ENCODE peak calls at places on chromosome 10, in seven cellular contexts. One of them, this sample, is unnamed.

GRCh38 chr10:110340821-110341220 is 36.1 kb upstream of the SMNDC1 start:
- DNase-seq in GM10248: no peak
- DNase-seq in mesothelial cell of epicardium: no peak
- DNase-seq in stimulated activated CD8-positive, alpha-beta memory T cell treated with anti-CD3 and anti-CD28 coated beads, Interleukin-15, amount 100 ng/mL, for 24 hours: no peak
- DNase-seq in NCI-H2171: no peak
- DNase-seq in H7: no peak
- DNase-seq in colonic mucosa: no peak
- DNase-seq in this sample: no peak

GRCh38 chr10:61842755-61843497 is 58.6 kb upstream of the ARID5B start:
- DNase-seq in GM10248: no peak
- DNase-seq in mesothelial cell of epicardium: no peak
- DNase-seq in stimulated activated CD8-positive, alpha-beta memory T cell treated with anti-CD3 and anti-CD28 coated beads, Interleukin-15, amount 100 ng/mL, for 24 hours: no peak
- DNase-seq in NCI-H2171: no peak
- DNase-seq in H7: no peak
- DNase-seq in colonic mucosa: no peak
- DNase-seq in this sample: peak

GRCh38 chr10:90461437-90462155 is 396.2 kb downstream of the HTR7 start:
- DNase-seq in GM10248: no peak
- DNase-seq in mesothelial cell of epicardium: no peak
- DNase-seq in stimulated activated CD8-positive, alpha-beta memory T cell treated with anti-CD3 and anti-CD28 coated beads, Interleukin-15, amount 100 ng/mL, for 24 hours: no peak
- DNase-seq in NCI-H2171: no peak
- DNase-seq in H7: no peak
- DNase-seq in colonic mucosa: no peak
- DNase-seq in this sample: no peak

GRCh38 chr10:96491303-96491702 is 22.4 kb downstream of the TLL2 start:
- DNase-seq in GM10248: no peak
- DNase-seq in mesothelial cell of epicardium: no peak
- DNase-seq in stimulated activated CD8-positive, alpha-beta memory T cell treated with anti-CD3 and anti-CD28 coated beads, Interleukin-15, amount 100 ng/mL, for 24 hours: no peak
- DNase-seq in NCI-H2171: no peak
- DNase-seq in H7: peak
- DNase-seq in colonic mucosa: no peak
- DNase-seq in this sample: no peak

GRCh38 chr10:76231258-76231934 is 800.0 kb downstream of the LRMDA start:
- DNase-seq in GM10248: no peak
- DNase-seq in mesothelial cell of epicardium: no peak
- DNase-seq in stimulated activated CD8-positive, alpha-beta memory T cell treated with anti-CD3 and anti-CD28 coated beads, Interleukin-15, amount 100 ng/mL, for 24 hours: no peak
- DNase-seq in NCI-H2171: no peak
- DNase-seq in H7: peak
- DNase-seq in colonic mucosa: no peak
- DNase-seq in this sample: no peak

GRCh38 chr10:118845776-118846175 is 91.0 kb upstream of the CACUL1 start:
- DNase-seq in GM10248: no peak
- DNase-seq in mesothelial cell of epicardium: no peak
- DNase-seq in stimulated activated CD8-positive, alpha-beta memory T cell treated with anti-CD3 and anti-CD28 coated beads, Interleukin-15, amount 100 ng/mL, for 24 hours: no peak
- DNase-seq in NCI-H2171: no peak
- DNase-seq in H7: no peak
- DNase-seq in colonic mucosa: no peak
- DNase-seq in this sample: no peak

GRCh38 chr10:46520941-46521340 is 35.5 kb downstream of the GPRIN2 start:
- DNase-seq in GM10248: no peak
- DNase-seq in mesothelial cell of epicardium: peak
- DNase-seq in stimulated activated CD8-positive, alpha-beta memory T cell treated with anti-CD3 and anti-CD28 coated beads, Interleukin-15, amount 100 ng/mL, for 24 hours: no peak
- DNase-seq in NCI-H2171: peak
- DNase-seq in H7: no peak
- DNase-seq in colonic mucosa: peak
- DNase-seq in this sample: no peak

GRCh38 chr10:102635377-102635776 is 8.9 kb upstream of the TRIM8 start:
- DNase-seq in GM10248: no peak
- DNase-seq in mesothelial cell of epicardium: no peak
- DNase-seq in stimulated activated CD8-positive, alpha-beta memory T cell treated with anti-CD3 and anti-CD28 coated beads, Interleukin-15, amount 100 ng/mL, for 24 hours: no peak
- DNase-seq in NCI-H2171: no peak
- DNase-seq in H7: no peak
- DNase-seq in colonic mucosa: no peak
- DNase-seq in this sample: no peak

GRCh38 chr10:123718544-123719060 is 52.4 kb downstream of the GPR26 start:
- DNase-seq in GM10248: no peak
- DNase-seq in mesothelial cell of epicardium: no peak
- DNase-seq in stimulated activated CD8-positive, alpha-beta memory T cell treated with anti-CD3 and anti-CD28 coated beads, Interleukin-15, amount 100 ng/mL, for 24 hours: no peak
- DNase-seq in NCI-H2171: no peak
- DNase-seq in H7: no peak
- DNase-seq in colonic mucosa: no peak
- DNase-seq in this sample: no peak

GRCh38 chr10:125102821-125103220 is 57.5 kb downstream of the CTBP2 start:
- DNase-seq in GM10248: no peak
- DNase-seq in mesothelial cell of epicardium: no peak
- DNase-seq in stimulated activated CD8-positive, alpha-beta memory T cell treated with anti-CD3 and anti-CD28 coated beads, Interleukin-15, amount 100 ng/mL, for 24 hours: no peak
- DNase-seq in NCI-H2171: no peak
- DNase-seq in H7: no peak
- DNase-seq in colonic mucosa: peak
- DNase-seq in this sample: no peak

GRCh38 chr10:129059977-129060376 is 407.1 kb upstream of the MGMT start:
- DNase-seq in GM10248: no peak
- DNase-seq in mesothelial cell of epicardium: no peak
- DNase-seq in stimulated activated CD8-positive, alpha-beta memory T cell treated with anti-CD3 and anti-CD28 coated beads, Interleukin-15, amount 100 ng/mL, for 24 hours: no peak
- DNase-seq in NCI-H2171: no peak
- DNase-seq in H7: no peak
- DNase-seq in colonic mucosa: peak
- DNase-seq in this sample: no peak

GRCh38 chr10:102781089-102781920 is 37.6 kb downstream of the WBP1L start:
- DNase-seq in GM10248: no peak
- DNase-seq in mesothelial cell of epicardium: no peak
- DNase-seq in stimulated activated CD8-positive, alpha-beta memory T cell treated with anti-CD3 and anti-CD28 coated beads, Interleukin-15, amount 100 ng/mL, for 24 hours: no peak
- DNase-seq in NCI-H2171: no peak
- DNase-seq in H7: peak
- DNase-seq in colonic mucosa: no peak
- DNase-seq in this sample: no peak

GRCh38 chr10:77564781-77565589 is 72.6 kb downstream of the KCNMA1 start:
- DNase-seq in GM10248: no peak
- DNase-seq in mesothelial cell of epicardium: no peak
- DNase-seq in stimulated activated CD8-positive, alpha-beta memory T cell treated with anti-CD3 and anti-CD28 coated beads, Interleukin-15, amount 100 ng/mL, for 24 hours: no peak
- DNase-seq in NCI-H2171: no peak
- DNase-seq in H7: peak
- DNase-seq in colonic mucosa: no peak
- DNase-seq in this sample: peak

GRCh38 chr10:117165557-117166419 is 27.7 kb upstream of the VAX1 start:
- DNase-seq in GM10248: peak
- DNase-seq in mesothelial cell of epicardium: peak
- DNase-seq in stimulated activated CD8-positive, alpha-beta memory T cell treated with anti-CD3 and anti-CD28 coated beads, Interleukin-15, amount 100 ng/mL, for 24 hours: no peak
- DNase-seq in NCI-H2171: no peak
- DNase-seq in H7: peak
- DNase-seq in colonic mucosa: no peak
- DNase-seq in this sample: peak

GRCh38 chr10:46545861-46546590 is 10.4 kb downstream of the GPRIN2 start:
- DNase-seq in GM10248: no peak
- DNase-seq in mesothelial cell of epicardium: peak
- DNase-seq in stimulated activated CD8-positive, alpha-beta memory T cell treated with anti-CD3 and anti-CD28 coated beads, Interleukin-15, amount 100 ng/mL, for 24 hours: no peak
- DNase-seq in NCI-H2171: no peak
- DNase-seq in H7: no peak
- DNase-seq in colonic mucosa: peak
- DNase-seq in this sample: no peak

GRCh38 chr10:76172020-76172419 is 740.6 kb downstream of the LRMDA start:
- DNase-seq in GM10248: no peak
- DNase-seq in mesothelial cell of epicardium: no peak
- DNase-seq in stimulated activated CD8-positive, alpha-beta memory T cell treated with anti-CD3 and anti-CD28 coated beads, Interleukin-15, amount 100 ng/mL, for 24 hours: no peak
- DNase-seq in NCI-H2171: no peak
- DNase-seq in H7: no peak
- DNase-seq in colonic mucosa: no peak
- DNase-seq in this sample: no peak

GRCh38 chr10:17123062-17123661 is 6.4 kb downstream of the CUBN start:
- DNase-seq in GM10248: no peak
- DNase-seq in mesothelial cell of epicardium: no peak
- DNase-seq in stimulated activated CD8-positive, alpha-beta memory T cell treated with anti-CD3 and anti-CD28 coated beads, Interleukin-15, amount 100 ng/mL, for 24 hours: no peak
- DNase-seq in NCI-H2171: no peak
- DNase-seq in H7: no peak
- DNase-seq in colonic mucosa: no peak
- DNase-seq in this sample: peak

GRCh38 chr10:88238515-88238914 is 344.6 kb downstream of the RNLS start:
- DNase-seq in GM10248: no peak
- DNase-seq in mesothelial cell of epicardium: no peak
- DNase-seq in stimulated activated CD8-positive, alpha-beta memory T cell treated with anti-CD3 and anti-CD28 coated beads, Interleukin-15, amount 100 ng/mL, for 24 hours: no peak
- DNase-seq in NCI-H2171: no peak
- DNase-seq in H7: no peak
- DNase-seq in colonic mucosa: no peak
- DNase-seq in this sample: no peak

GRCh38 chr10:97731346-97732051 is 5.4 kb upstream of the ZFYVE27 start:
- DNase-seq in GM10248: peak
- DNase-seq in mesothelial cell of epicardium: peak
- DNase-seq in stimulated activated CD8-positive, alpha-beta memory T cell treated with anti-CD3 and anti-CD28 coated beads, Interleukin-15, amount 100 ng/mL, for 24 hours: no peak
- DNase-seq in NCI-H2171: peak
- DNase-seq in H7: peak
- DNase-seq in colonic mucosa: peak
- DNase-seq in this sample: peak

GRCh38 chr10:131570716-131571307 is 259.3 kb upstream of the TCERG1L start:
- DNase-seq in GM10248: no peak
- DNase-seq in mesothelial cell of epicardium: no peak
- DNase-seq in stimulated activated CD8-positive, alpha-beta memory T cell treated with anti-CD3 and anti-CD28 coated beads, Interleukin-15, amount 100 ng/mL, for 24 hours: no peak
- DNase-seq in NCI-H2171: no peak
- DNase-seq in H7: no peak
- DNase-seq in colonic mucosa: peak
- DNase-seq in this sample: no peak

GRCh38 chr10:71598673-71599072 is 120.9 kb downstream of the C10orf105 start:
- DNase-seq in GM10248: no peak
- DNase-seq in mesothelial cell of epicardium: no peak
- DNase-seq in stimulated activated CD8-positive, alpha-beta memory T cell treated with anti-CD3 and anti-CD28 coated beads, Interleukin-15, amount 100 ng/mL, for 24 hours: no peak
- DNase-seq in NCI-H2171: no peak
- DNase-seq in H7: no peak
- DNase-seq in colonic mucosa: peak
- DNase-seq in this sample: no peak

GRCh38 chr10:132869621-132870020 is 72.7 kb downstream of the CFAP46 start:
- DNase-seq in GM10248: no peak
- DNase-seq in mesothelial cell of epicardium: peak
- DNase-seq in stimulated activated CD8-positive, alpha-beta memory T cell treated with anti-CD3 and anti-CD28 coated beads, Interleukin-15, amount 100 ng/mL, for 24 hours: no peak
- DNase-seq in NCI-H2171: no peak
- DNase-seq in H7: no peak
- DNase-seq in colonic mucosa: no peak
- DNase-seq in this sample: no peak

GRCh38 chr10:131094406-131095108 is 217.0 kb downstream of the TCERG1L start:
- DNase-seq in GM10248: no peak
- DNase-seq in mesothelial cell of epicardium: peak
- DNase-seq in stimulated activated CD8-positive, alpha-beta memory T cell treated with anti-CD3 and anti-CD28 coated beads, Interleukin-15, amount 100 ng/mL, for 24 hours: no peak
- DNase-seq in NCI-H2171: no peak
- DNase-seq in H7: no peak
- DNase-seq in colonic mucosa: no peak
- DNase-seq in this sample: no peak

GRCh38 chr10:15168296-15168780 is at the start of gene NMT2:
- DNase-seq in GM10248: no peak
- DNase-seq in mesothelial cell of epicardium: peak
- DNase-seq in stimulated activated CD8-positive, alpha-beta memory T cell treated with anti-CD3 and anti-CD28 coated beads, Interleukin-15, amount 100 ng/mL, for 24 hours: no peak
- DNase-seq in NCI-H2171: peak
- DNase-seq in H7: no peak
- DNase-seq in colonic mucosa: peak
- DNase-seq in this sample: peak

GRCh38 chr10:59465089-59465488 is 102.7 kb upstream of the FAM13C start:
- DNase-seq in GM10248: no peak
- DNase-seq in mesothelial cell of epicardium: no peak
- DNase-seq in stimulated activated CD8-positive, alpha-beta memory T cell treated with anti-CD3 and anti-CD28 coated beads, Interleukin-15, amount 100 ng/mL, for 24 hours: no peak
- DNase-seq in NCI-H2171: no peak
- DNase-seq in H7: peak
- DNase-seq in colonic mucosa: no peak
- DNase-seq in this sample: peak

GRCh38 chr10:71608863-71609768 is 110.5 kb downstream of the C10orf105 start:
- DNase-seq in GM10248: peak
- DNase-seq in mesothelial cell of epicardium: peak
- DNase-seq in stimulated activated CD8-positive, alpha-beta memory T cell treated with anti-CD3 and anti-CD28 coated beads, Interleukin-15, amount 100 ng/mL, for 24 hours: peak
- DNase-seq in NCI-H2171: peak
- DNase-seq in H7: peak
- DNase-seq in colonic mucosa: peak
- DNase-seq in this sample: peak

GRCh38 chr10:15189133-15189881 is 20.8 kb upstream of the NMT2 start:
- DNase-seq in GM10248: no peak
- DNase-seq in mesothelial cell of epicardium: no peak
- DNase-seq in stimulated activated CD8-positive, alpha-beta memory T cell treated with anti-CD3 and anti-CD28 coated beads, Interleukin-15, amount 100 ng/mL, for 24 hours: no peak
- DNase-seq in NCI-H2171: no peak
- DNase-seq in H7: no peak
- DNase-seq in colonic mucosa: no peak
- DNase-seq in this sample: no peak

GRCh38 chr10:5283305-5284158 is 81.2 kb upstream of the UCN3 start:
- DNase-seq in GM10248: no peak
- DNase-seq in mesothelial cell of epicardium: no peak
- DNase-seq in stimulated activated CD8-positive, alpha-beta memory T cell treated with anti-CD3 and anti-CD28 coated beads, Interleukin-15, amount 100 ng/mL, for 24 hours: no peak
- DNase-seq in NCI-H2171: no peak
- DNase-seq in H7: peak
- DNase-seq in colonic mucosa: peak
- DNase-seq in this sample: peak

GRCh38 chr10:119505131-119505551 is 37.4 kb downstream of the RGS10 start:
- DNase-seq in GM10248: no peak
- DNase-seq in mesothelial cell of epicardium: no peak
- DNase-seq in stimulated activated CD8-positive, alpha-beta memory T cell treated with anti-CD3 and anti-CD28 coated beads, Interleukin-15, amount 100 ng/mL, for 24 hours: no peak
- DNase-seq in NCI-H2171: no peak
- DNase-seq in H7: no peak
- DNase-seq in colonic mucosa: no peak
- DNase-seq in this sample: no peak

GRCh38 chr10:118332247-118332646 is 9.9 kb downstream of the FAM204A start:
- DNase-seq in GM10248: peak
- DNase-seq in mesothelial cell of epicardium: no peak
- DNase-seq in stimulated activated CD8-positive, alpha-beta memory T cell treated with anti-CD3 and anti-CD28 coated beads, Interleukin-15, amount 100 ng/mL, for 24 hours: no peak
- DNase-seq in NCI-H2171: no peak
- DNase-seq in H7: no peak
- DNase-seq in colonic mucosa: no peak
- DNase-seq in this sample: no peak

GRCh38 chr10:85857305-85857704 is 509.3 kb downstream of the GRID1 start:
- DNase-seq in GM10248: no peak
- DNase-seq in mesothelial cell of epicardium: no peak
- DNase-seq in stimulated activated CD8-positive, alpha-beta memory T cell treated with anti-CD3 and anti-CD28 coated beads, Interleukin-15, amount 100 ng/mL, for 24 hours: no peak
- DNase-seq in NCI-H2171: no peak
- DNase-seq in H7: no peak
- DNase-seq in colonic mucosa: no peak
- DNase-seq in this sample: no peak

GRCh38 chr10:69220041-69220451 is at the start of gene HKDC1:
- DNase-seq in GM10248: no peak
- DNase-seq in mesothelial cell of epicardium: no peak
- DNase-seq in stimulated activated CD8-positive, alpha-beta memory T cell treated with anti-CD3 and anti-CD28 coated beads, Interleukin-15, amount 100 ng/mL, for 24 hours: no peak
- DNase-seq in NCI-H2171: no peak
- DNase-seq in H7: no peak
- DNase-seq in colonic mucosa: no peak
- DNase-seq in this sample: no peak

GRCh38 chr10:16799621-16800020 is 17.6 kb downstream of the RSU1 start:
- DNase-seq in GM10248: peak
- DNase-seq in mesothelial cell of epicardium: no peak
- DNase-seq in stimulated activated CD8-positive, alpha-beta memory T cell treated with anti-CD3 and anti-CD28 coated beads, Interleukin-15, amount 100 ng/mL, for 24 hours: no peak
- DNase-seq in NCI-H2171: no peak
- DNase-seq in H7: no peak
- DNase-seq in colonic mucosa: no peak
- DNase-seq in this sample: no peak

This sample was measured in HCEC 1CT.